ENCODE peak calls at places on chromosomes 5 and 9, in four cellular contexts. Q is posterior cingulate gyrus; I is stimulated activated naive CD8-positive, alpha-beta T cell treated with anti-CD3 and anti-CD28 coated beads, Interleukin-15, amount 100 ng/mL, for 72 hours; C is breast epithelium. E is an unnamed sample.

GRCh38 chr9:21455320-21455719 is 15.1 kb downstream of the IFNA1 start:
- DNase-seq in Q (no peak), I (no peak), C (no peak), E (no peak)

GRCh38 chr9:26033346-26033745 is 355.1 kb upstream of the TUSC1 start:
- DNase-seq in Q (no peak), I (no peak), C (no peak), E (no peak)

GRCh38 chr5:156529902-156530301 is 202.9 kb downstream of the SGCD start:
- DNase-seq in Q (no peak), I (no peak), C (no peak), E (no peak)

GRCh38 chr9:966936-967335 is 9.5 kb upstream of the DMRT3 start:
- DNase-seq in Q (no peak), I (no peak), C (no peak), E (no peak)

GRCh38 chr5:122844916-122845252 is 529 bp upstream of the SNX24 start:
- DNase-seq in Q (no peak), I (no peak), C (no peak), E (no peak)

GRCh38 chr5:56286015-56286992 is 53.2 kb upstream of the ANKRD55 start:
- DNase-seq in Q (no peak), I (no peak), C (no peak), E (no peak)

GRCh38 chr9:93680445-93681315 is 104.3 kb downstream of the PHF2 start:
- DNase-seq in Q (peak; percentile 60), I (no peak), C (no peak), E (peak; percentile 70)

GRCh38 chr5:154686490-154686889 is 68.7 kb upstream of the LARP1 start:
- DNase-seq in Q (no peak), I (no peak), C (no peak), E (no peak)

GRCh38 chr9:10009401-10009800 is 603.4 kb downstream of the PTPRD start:
- DNase-seq in Q (no peak), I (no peak), C (no peak), E (no peak)

GRCh38 chr9:126114850-126115460 is 211.7 kb upstream of the MVB12B start:
- DNase-seq in Q (no peak), I (no peak), C (no peak), E (no peak)

GRCh38 chr9:112898872-112899281 is 8.2 kb upstream of the SLC46A2 start:
- DNase-seq in Q (no peak), I (no peak), C (no peak), E (no peak)

GRCh38 chr9:93225417-93225816 is 41.5 kb downstream of the WNK2 start:
- DNase-seq in Q (peak; percentile 22), I (no peak), C (no peak), E (no peak)

GRCh38 chr5:125470503-125470902 is 724.1 kb upstream of the ZNF608 start:
- DNase-seq in Q (no peak), I (no peak), C (no peak), E (no peak)

GRCh38 chr5:179125789-179126505 is 65.8 kb downstream of the ZNF354C start:
- DNase-seq in Q (peak; percentile 67), I (no peak), C (no peak), E (peak; percentile 17)

GRCh38 chr9:17742065-17742464 is 163.2 kb downstream of the SH3GL2 start:
- DNase-seq in Q (no peak), I (no peak), C (no peak), E (no peak)

GRCh38 chr9:8095531-8096223 is 296.1 kb upstream of the DMAC1 start:
- DNase-seq in Q (no peak), I (no peak), C (no peak), E (no peak)

GRCh38 chr9:3521961-3522360 is 3.8 kb downstream of the RFX3 start:
- DNase-seq in Q (no peak), I (no peak), C (no peak), E (no peak)